ENCODE peak calls at places on chromosomes 3 and 15, in ten cellular contexts. P, J, L, W, D, F, R, M, E and O are unnamed samples.

GRCh38 chr15:42091753-42092665 is 2.4 kb downstream of the PLA2G4D start:
- DNase-seq in W (no peak), M (no peak), F (no peak), R (no peak), E (no peak), J (peak), D (no peak), P (peak), L (no peak), O (no peak)

GRCh38 chr3:4818164-4818563 is 161.1 kb upstream of the BHLHE40 start:
- DNase-seq in E (no peak), F (no peak), R (no peak), P (no peak), L (no peak), W (no peak), J (no peak), M (no peak), D (no peak), O (no peak)

GRCh38 chr3:23712095-23712494 is 93.7 kb upstream of the UBE2E1 start:
- DNase-seq in P (no peak), E (no peak), L (no peak), F (no peak), W (no peak), J (no peak), M (no peak), D (no peak), R (no peak), O (no peak)

GRCh38 chr3:42691861-42692666 is 6.7 kb downstream of the KLHL40 start:
- DNase-seq in M (no peak), F (peak), P (no peak), L (no peak), E (no peak), D (no peak), R (no peak), J (no peak), W (no peak), O (no peak)

GRCh38 chr3:126155819-126156218 is 24.6 kb downstream of the ALDH1L1 start:
- DNase-seq in E (no peak), W (no peak), M (no peak), F (no peak), L (no peak), D (no peak), J (no peak), R (no peak), P (no peak), O (no peak)

GRCh38 chr15:64224508-64224907 is 61.7 kb upstream of the PPIB start:
- DNase-seq in P (peak), D (no peak), W (peak), J (no peak), E (no peak), M (peak), L (peak), R (peak), F (no peak), O (no peak)

GRCh38 chr3:195080571-195081141 is 190.3 kb downstream of the XXYLT1 start:
- DNase-seq in P (no peak), E (no peak), R (no peak), W (no peak), L (peak), F (no peak), D (peak), M (no peak), J (no peak), O (no peak)

GRCh38 chr3:122085666-122086065 is 30.5 kb downstream of the CD86 start:
- DNase-seq in W (no peak), E (no peak), D (no peak), L (no peak), J (no peak), R (no peak), F (no peak), P (no peak), M (no peak), O (no peak)

GRCh38 chr3:62134061-62134496 is 239.3 kb downstream of the FEZF2 start:
- DNase-seq in D (no peak), F (no peak), J (no peak), P (peak), E (no peak), L (peak), R (peak), M (no peak), W (peak), O (no peak)

GRCh38 chr3:62133015-62133414 is 240.3 kb downstream of the FEZF2 start:
- DNase-seq in M (no peak), D (no peak), L (no peak), F (no peak), J (no peak), P (no peak), R (no peak), E (no peak), W (no peak), O (no peak)

GRCh38 chr3:62132027-62132590 is 241.2 kb downstream of the FEZF2 start:
- DNase-seq in M (no peak), F (no peak), L (no peak), D (no peak), P (no peak), W (no peak), E (no peak), R (no peak), J (no peak), O (no peak)

GRCh38 chr3:62131050-62131449 is 242.3 kb downstream of the FEZF2 start:
- DNase-seq in J (no peak), W (no peak), D (no peak), E (no peak), M (no peak), R (no peak), F (no peak), P (no peak), L (peak), O (no peak)

DNA sequence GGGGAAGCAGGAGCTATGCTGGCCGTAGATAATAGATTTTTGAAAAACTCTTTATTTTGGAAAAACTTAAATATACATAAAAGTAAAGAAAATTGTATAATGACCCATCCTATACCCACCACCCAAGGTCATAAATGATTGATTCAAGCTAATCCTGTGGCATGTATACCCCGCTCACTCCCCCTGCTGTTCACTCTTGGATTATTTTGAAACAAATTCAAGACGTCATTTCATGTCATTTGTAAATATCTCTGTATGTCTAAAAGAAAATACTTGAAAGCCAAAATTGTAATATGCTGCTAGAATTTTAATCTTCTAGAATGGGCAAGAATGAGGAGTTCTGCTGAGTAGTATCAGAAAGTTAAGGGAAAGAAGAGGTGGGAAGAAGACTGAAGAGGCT is 241.7 kb downstream of the FEZF2 start:
- DNase-seq in F (no peak), L (peak), P (peak), D (no peak), E (no peak), M (no peak), J (no peak), R (peak), W (no peak), O (no peak)
- TF ChIP-seq CTCF in F (peak), L (peak), P (peak), D (peak), E (no peak), M (peak), J (peak), R (peak), W (peak), O (peak)

GRCh38 chr3:115830764-115831395 is 207.6 kb downstream of the GAP43 start:
- DNase-seq in D (no peak), W (no peak), F (no peak), M (no peak), E (no peak), R (no peak), L (no peak), P (peak), J (no peak), O (no peak)
- TF ChIP-seq CTCF in D (no peak), W (no peak), F (no peak), M (no peak), E (no peak), R (no peak), L (no peak), P (no peak), J (no peak), O (no peak)

GRCh38 chr3:167394003-167394402 is 13.9 kb upstream of the ZBBX start:
- DNase-seq in P (peak), F (no peak), J (no peak), L (no peak), E (no peak), W (no peak), R (no peak), D (no peak), M (no peak), O (no peak)
- TF ChIP-seq CTCF in P (peak), F (no peak), J (peak), L (no peak), E (no peak), W (no peak), R (no peak), D (no peak), M (no peak), O (peak)

GRCh38 chr3:15339786-15340215 is 7.4 kb upstream of the SH3BP5 start:
- DNase-seq in E (no peak), D (no peak), L (no peak), F (no peak), P (peak), R (peak), J (no peak), M (peak), W (no peak), O (no peak)

GRCh38 chr3:15345051-15345607 is 12.7 kb upstream of the SH3BP5 start:
- DNase-seq in R (no peak), P (no peak), J (no peak), F (no peak), W (no peak), E (no peak), D (no peak), M (no peak), L (no peak), O (no peak)

GRCh38 chr3:15341030-15341726 is 8.8 kb upstream of the SH3BP5 start:
- DNase-seq in P (no peak), F (no peak), M (no peak), W (no peak), D (no peak), R (no peak), J (no peak), L (no peak), E (no peak), O (no peak)

GRCh38 chr3:15342945-15343344 is 10.6 kb upstream of the SH3BP5 start:
- DNase-seq in F (no peak), W (no peak), D (no peak), J (no peak), E (no peak), R (no peak), M (no peak), L (no peak), P (no peak), O (no peak)

DNA sequence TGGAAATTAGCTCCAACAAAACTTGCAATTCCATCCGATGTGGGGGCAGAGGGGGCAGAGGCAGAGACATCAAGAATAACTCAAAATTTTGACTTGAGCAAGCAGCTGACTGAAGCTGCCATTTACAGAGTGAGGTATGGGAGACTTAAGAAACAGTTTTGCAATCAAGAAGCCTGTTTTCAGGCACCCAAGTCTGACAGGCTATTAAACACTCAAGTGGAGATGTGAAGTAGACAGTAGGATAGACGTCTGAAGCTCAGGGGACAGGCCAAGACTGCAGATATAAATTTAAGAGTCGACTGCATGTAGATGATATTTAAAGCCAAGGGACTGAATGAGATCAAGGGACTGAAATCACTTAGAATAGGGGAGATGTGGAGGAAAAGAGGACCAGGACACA is 9.9 kb upstream of the SH3BP5 start:
- DNase-seq in D (no peak), L (no peak), M (no peak), P (no peak), J (no peak), F (no peak), W (no peak), R (no peak), E (no peak), O (no peak)
- TF ChIP-seq CTCF in D (no peak), L (no peak), M (no peak), P (no peak), J (no peak), F (no peak), W (no peak), R (no peak), E (no peak), O (no peak)

DNA sequence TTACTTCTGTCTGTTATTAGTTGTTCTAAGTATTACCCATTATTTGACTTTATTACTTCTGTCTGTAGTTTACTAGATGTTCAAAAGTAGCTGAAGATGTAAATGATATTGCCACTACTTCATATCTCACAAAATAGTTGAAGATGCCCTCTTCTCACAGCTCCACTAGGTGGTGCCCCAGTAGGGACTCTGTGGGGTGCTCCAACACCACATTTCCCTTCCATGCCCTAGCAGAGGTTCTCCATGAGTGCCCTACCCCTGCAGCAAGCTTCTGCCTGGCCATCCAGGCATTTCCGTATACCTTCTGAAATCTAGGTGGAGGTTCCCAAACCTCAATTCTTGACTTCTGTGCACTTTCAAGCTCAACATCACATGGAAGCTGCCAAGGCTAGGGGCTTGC is 80.8 kb downstream of the KCNH8 start:
- DNase-seq in D (no peak), E (peak), R (no peak), W (no peak), P (peak), F (no peak), L (no peak), M (no peak), J (peak), O (no peak)
- TF ChIP-seq CTCF in D (no peak), E (no peak), R (no peak), W (no peak), P (no peak), F (no peak), L (no peak), M (no peak), J (peak), O (no peak)

GRCh38 chr3:28916713-28917499 is 364.0 kb upstream of the RBMS3 start:
- DNase-seq in F (no peak), R (peak), J (peak), M (peak), P (peak), D (no peak), W (peak), E (peak), L (peak), O (peak)
- TF ChIP-seq CTCF in F (peak), R (peak), J (peak), M (peak), P (peak), D (peak), W (peak), E (no peak), L (peak), O (no peak)

GRCh38 chr3:188662214-188662613 is 508.3 kb downstream of the LPP start:
- DNase-seq in R (no peak), W (no peak), F (no peak), E (no peak), J (no peak), M (no peak), D (no peak), P (no peak), L (no peak), O (no peak)

GRCh38 chr3:188661801-188662200 is 507.8 kb downstream of the LPP start:
- DNase-seq in E (no peak), R (no peak), W (no peak), J (no peak), D (no peak), P (no peak), F (no peak), M (no peak), L (no peak), O (no peak)

GRCh38 chr3:188659444-188660100 is 505.6 kb downstream of the LPP start:
- DNase-seq in P (no peak), R (no peak), J (no peak), L (no peak), F (no peak), W (no peak), E (no peak), D (no peak), M (no peak), O (no peak)

GRCh38 chr3:188663839-188664238 is 507.9 kb upstream of the TPRG1 start:
- DNase-seq in E (no peak), P (no peak), J (no peak), M (no peak), F (no peak), D (no peak), L (no peak), W (no peak), R (no peak), O (no peak)

GRCh38 chr3:188664795-188665194 is 507.0 kb upstream of the TPRG1 start:
- DNase-seq in L (peak), W (no peak), J (no peak), R (peak), D (no peak), M (no peak), F (no peak), P (peak), E (peak), O (no peak)
- TF ChIP-seq CTCF in L (peak), W (no peak), J (peak), R (peak), D (peak), M (peak), F (no peak), P (peak), E (peak), O (peak)

GRCh38 chr3:64179249-64179648 is 46.0 kb downstream of the PRICKLE2 start:
- DNase-seq in E (no peak), M (no peak), D (no peak), F (no peak), L (no peak), R (no peak), J (no peak), P (no peak), W (no peak), O (no peak)
- TF ChIP-seq CTCF in E (no peak), M (no peak), D (peak), F (no peak), L (no peak), R (no peak), J (peak), P (no peak), W (no peak), O (no peak)

GRCh38 chr3:128341659-128342395 is 124.9 kb downstream of the DNAJB8 start:
- DNase-seq in F (no peak), M (no peak), W (no peak), L (no peak), J (no peak), R (no peak), E (no peak), D (peak), P (no peak), O (no peak)
- TF ChIP-seq CTCF in F (no peak), M (no peak), W (no peak), L (no peak), J (no peak), R (no peak), E (no peak), D (no peak), P (no peak), O (no peak)

GRCh38 chr15:30906366-30906765 is 2.7 kb downstream of the FAN1 start:
- DNase-seq in W (no peak), D (no peak), P (no peak), M (no peak), F (no peak), L (no peak), J (no peak), E (no peak), R (no peak), O (no peak)

GRCh38 chr15:30901889-30902288 is 1.8 kb upstream of the FAN1 start:
- DNase-seq in D (no peak), F (no peak), L (no peak), R (no peak), M (no peak), E (no peak), P (no peak), W (no peak), J (no peak), O (no peak)

GRCh38 chr15:30904812-30905211 is 1.1 kb downstream of the FAN1 start:
- DNase-seq in F (no peak), M (no peak), D (no peak), P (no peak), R (no peak), E (no peak), W (no peak), L (no peak), J (no peak), O (no peak)

GRCh38 chr15:30903497-30904187 is at the start of gene FAN1:
- DNase-seq in M (peak), E (peak), D (peak), P (peak), F (peak), R (peak), J (peak), L (peak), W (peak), O (peak)

DNA sequence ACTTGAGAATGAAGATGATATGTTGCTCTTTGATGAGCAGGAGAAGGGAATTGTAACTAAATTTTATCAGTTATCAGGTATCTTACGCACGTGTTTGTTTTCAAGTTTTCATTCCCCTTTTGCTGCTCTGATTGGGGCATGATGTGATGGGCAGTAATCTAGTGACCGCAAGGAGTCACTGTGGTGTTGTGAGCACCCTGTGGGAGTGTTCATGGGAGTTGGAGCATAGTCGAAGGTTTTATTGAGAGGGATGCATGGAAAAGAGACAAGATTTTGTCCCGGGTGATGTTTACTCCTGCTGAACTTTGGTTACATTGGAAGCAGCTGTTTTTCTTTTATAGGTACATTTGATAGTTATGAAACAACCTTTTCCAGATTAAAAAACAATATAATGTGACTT is 2.1 kb downstream of the FAN1 start:
- DNase-seq in F (no peak), D (no peak), W (peak), M (no peak), R (no peak), P (no peak), E (no peak), L (peak), J (no peak), O (no peak)
- TF ChIP-seq CTCF in F (no peak), D (peak), W (peak), M (peak), R (no peak), P (no peak), E (no peak), L (peak), J (peak), O (no peak)